ENCODE peak calls at places on chromosome 1, in seven cellular contexts. O is stomach, B is tibial nerve, H is suprapubic skin, R is heart left ventricle, N is A549, D is endothelial cell of umbilical vein. J is an unnamed sample.

GRCh38 chr1:179031284-179031683 is 5.6 kb downstream of the FAM20B start:
- DNase-seq in D (no peak), O (no peak), R (no peak), B (no peak), N (no peak), H (no peak), J (no peak)

GRCh38 chr1:43858324-43858723 is 75.3 kb upstream of the ARTN start:
- DNase-seq in D (no peak), H (no peak), O (peak), B (peak), N (no peak), R (no peak), J (peak)

GRCh38 chr1:36349839-36350238 is 26.4 kb upstream of the EVA1B start:
- DNase-seq in O (no peak), R (no peak), H (no peak), N (no peak), D (no peak), B (no peak), J (no peak)

GRCh38 chr1:168960595-168960994 is 145.9 kb upstream of the ATP1B1 start:
- DNase-seq in B (no peak), N (no peak), O (no peak), D (no peak), H (no peak), R (no peak), J (no peak)

GRCh38 chr1:51953079-51953478 is 37.4 kb downstream of the RAB3B start:
- DNase-seq in D (no peak), R (no peak), B (no peak), N (no peak), O (no peak), H (no peak), J (no peak)

GRCh38 chr1:43552813-43553212 is 22.1 kb downstream of the PTPRF start:
- DNase-seq in N (no peak), O (peak), H (no peak), R (peak), D (no peak), B (no peak), J (peak)

GRCh38 chr1:166947398-166948043 is 27.8 kb downstream of the ILDR2 start:
- DNase-seq in R (peak), D (peak), N (no peak), B (peak), O (peak), H (no peak), J (peak)

GRCh38 chr1:1122078-1122811 is 6.4 kb upstream of the C1orf159 start:
- DNase-seq in O (peak), D (peak), N (peak), R (peak), H (peak), B (peak), J (peak)

GRCh38 chr1:115797491-115797890 is 29.0 kb upstream of the CASQ2 start:
- DNase-seq in R (no peak), H (no peak), D (no peak), B (no peak), N (no peak), O (no peak), J (no peak)

GRCh38 chr1:168743001-168743400 is 14.0 kb upstream of the DPT start:
- DNase-seq in N (no peak), O (no peak), B (no peak), R (no peak), H (no peak), D (no peak), J (no peak)

GRCh38 chr1:191993549-191993948 is 164.7 kb upstream of the RGS18 start:
- DNase-seq in B (no peak), O (no peak), N (no peak), D (peak), R (no peak), H (no peak), J (no peak)

GRCh38 chr1:119861547-119861946 is 34.8 kb downstream of the ADAM30 start:
- DNase-seq in N (no peak), R (no peak), B (no peak), O (no peak), D (no peak), H (no peak), J (no peak)

GRCh38 chr1:17768651-17769241 is 13.6 kb downstream of the ACTL8 start:
- DNase-seq in O (no peak), B (no peak), H (no peak), R (no peak), N (peak), D (no peak), J (no peak)

GRCh38 chr1:18955116-18955441 is 1.4 kb downstream of the IFFO2 start:
- DNase-seq in H (no peak), N (no peak), O (no peak), R (no peak), B (no peak), D (peak), J (no peak)
- H3K27ac ChIP-seq in H (peak), N (peak), O (no peak), R (peak), B (no peak), D (peak), J (peak)

GRCh38 chr1:203281033-203281432 is 24.3 kb upstream of the BTG2 start:
- DNase-seq in N (peak), O (no peak), B (no peak), R (peak), H (no peak), D (no peak), J (no peak)

GRCh38 chr1:203281851-203282661 is 23.3 kb upstream of the BTG2 start:
- DNase-seq in R (peak), N (no peak), D (no peak), B (no peak), O (no peak), H (no peak), J (peak)

GRCh38 chr1:203284411-203285208 is 20.7 kb upstream of the BTG2 start:
- DNase-seq in R (peak), N (no peak), D (no peak), B (no peak), H (peak), O (no peak), J (peak)

GRCh38 chr1:203282720-203283542 is 22.4 kb upstream of the BTG2 start:
- DNase-seq in N (no peak), R (peak), D (no peak), B (no peak), H (peak), O (no peak), J (no peak)

DNA sequence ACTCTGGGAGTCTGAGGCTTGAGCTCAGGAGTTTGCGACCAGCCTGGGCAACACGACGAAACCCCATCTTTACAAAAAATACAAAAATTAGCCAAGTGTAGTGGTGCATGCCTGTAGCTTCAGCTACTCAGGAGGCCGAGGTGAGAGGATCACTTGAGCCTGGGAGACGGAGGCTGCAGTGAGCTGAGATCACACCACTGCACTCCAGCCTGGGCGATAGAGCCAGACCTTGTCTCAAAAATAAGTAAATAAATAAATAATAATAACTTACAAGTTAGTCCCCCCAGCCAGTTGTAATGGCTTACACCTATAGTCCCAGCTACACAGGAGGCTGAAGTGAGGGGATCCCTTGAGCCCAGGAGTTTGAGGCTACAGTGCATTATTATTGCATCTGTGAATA is 21.7 kb upstream of the BTG2 start:
- DNase-seq in O (no peak), B (no peak), H (peak), D (no peak), R (peak), N (no peak), J (no peak)
- H3K4me3 ChIP-seq in O (no peak), B (no peak), H (no peak), D (no peak), R (no peak), N (no peak), J (no peak)

GRCh38 chr1:228810385-228810784 is 75.1 kb downstream of the RHOU start:
- DNase-seq in B (no peak), D (no peak), H (no peak), R (no peak), O (no peak), N (no peak), J (no peak)

GRCh38 chr1:228813006-228813405 is 77.7 kb downstream of the RHOU start:
- DNase-seq in B (no peak), N (no peak), R (no peak), D (no peak), H (no peak), O (no peak), J (no peak)

GRCh38 chr1:228809621-228810313 is 74.5 kb downstream of the RHOU start:
- DNase-seq in B (no peak), H (no peak), R (no peak), N (no peak), D (no peak), O (no peak), J (no peak)

GRCh38 chr1:228811655-228812315 is 76.5 kb downstream of the RHOU start:
- DNase-seq in H (no peak), B (no peak), R (no peak), D (no peak), O (no peak), N (no peak), J (no peak)

GRCh38 chr1:228810855-228811654 is 75.8 kb downstream of the RHOU start:
- DNase-seq in R (no peak), H (no peak), B (no peak), D (no peak), N (no peak), O (no peak), J (no peak)
- TF ChIP-seq POLR2A in R (no peak), H (no peak), B (no peak), D (no peak), N (no peak), O (no peak), J (no peak)

GRCh38 chr1:229409616-229410369 is 24.1 kb downstream of the ACTA1 start:
- DNase-seq in H (no peak), B (no peak), D (no peak), R (peak), O (no peak), N (no peak), J (no peak)

GRCh38 chr1:229411434-229412055 is 22.3 kb downstream of the ACTA1 start:
- DNase-seq in D (no peak), O (no peak), H (no peak), N (no peak), R (no peak), B (no peak), J (no peak)

GRCh38 chr1:229410692-229411433 is 23.0 kb downstream of the ACTA1 start:
- DNase-seq in R (peak), H (no peak), N (peak), D (no peak), B (no peak), O (peak), J (peak)

GRCh38 chr1:229410370-229410691 is 23.6 kb downstream of the ACTA1 start:
- DNase-seq in B (no peak), R (no peak), D (no peak), H (no peak), N (no peak), O (no peak), J (no peak)

DNA sequence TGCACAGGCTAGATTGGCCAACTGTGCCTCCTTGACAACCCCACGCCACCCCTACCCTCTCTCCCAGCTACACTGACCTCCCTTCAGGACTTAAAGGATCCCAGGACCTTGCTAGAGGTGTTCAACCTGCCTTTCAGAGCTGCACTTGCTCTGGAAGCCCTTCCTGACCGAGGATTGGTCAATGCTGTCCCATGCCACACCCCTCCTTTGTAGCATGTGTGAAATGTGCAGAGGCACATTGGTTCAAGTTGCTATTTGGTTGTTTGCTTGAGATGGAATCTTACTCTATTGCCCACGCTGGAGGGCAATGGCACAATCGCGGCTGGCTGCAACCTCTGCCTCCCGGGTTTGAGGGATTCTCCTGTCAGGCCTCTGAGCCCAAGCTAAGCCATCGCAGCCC is 21.8 kb downstream of the ACTA1 start:
- DNase-seq in R (no peak), H (no peak), B (no peak), O (no peak), N (no peak), D (no peak), J (no peak)
- H3K27ac ChIP-seq in R (peak), H (no peak), B (no peak), O (no peak), N (no peak), D (no peak), J (no peak)

GRCh38 chr1:212689196-212689710 is 10.4 kb downstream of the BATF3 start:
- DNase-seq in N (no peak), R (no peak), H (peak), B (no peak), D (no peak), O (no peak), J (no peak)
- H3K4me3 ChIP-seq in N (no peak), R (no peak), H (no peak), B (no peak), D (no peak), O (no peak), J (no peak)

DNA sequence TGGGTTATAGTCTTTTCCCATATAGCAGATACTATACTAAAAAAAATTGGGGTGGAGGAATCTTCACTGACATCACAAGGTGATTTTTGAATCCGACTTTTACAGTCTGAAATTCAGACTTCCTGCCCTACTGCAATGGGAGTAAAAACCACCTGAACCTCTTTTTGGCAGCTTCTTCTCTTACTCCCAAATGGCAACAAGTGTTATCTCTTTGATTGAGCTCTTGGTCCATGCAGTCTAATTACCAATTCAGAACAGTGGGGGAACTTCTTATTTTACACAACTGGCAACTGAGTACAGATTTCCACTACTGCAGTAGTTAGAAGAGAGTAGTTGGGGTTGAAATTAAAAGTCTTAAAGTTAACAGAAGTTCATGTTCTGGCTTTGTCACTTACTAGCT is 62.3 kb downstream of the MACF1 start:
- DNase-seq in B (no peak), R (no peak), H (no peak), O (no peak), N (no peak), D (no peak), J (no peak)
- TF ChIP-seq POLR2A in B (no peak), R (no peak), H (no peak), O (no peak), N (no peak), D (no peak), J (no peak)

GRCh38 chr1:61171346-61171745 is 89.0 kb downstream of the NFIA start:
- DNase-seq in H (no peak), R (no peak), N (no peak), D (no peak), B (no peak), O (no peak), J (no peak)

GRCh38 chr1:61170328-61171238 is 88.2 kb downstream of the NFIA start:
- DNase-seq in B (no peak), O (no peak), R (no peak), D (peak), H (no peak), N (no peak), J (no peak)

GRCh38 chr1:61174060-61174788 is 91.9 kb downstream of the NFIA start:
- DNase-seq in B (no peak), N (no peak), R (no peak), H (no peak), O (no peak), D (no peak), J (no peak)

GRCh38 chr1:61171915-61172485 is 89.6 kb downstream of the NFIA start:
- DNase-seq in H (no peak), B (no peak), O (no peak), D (no peak), R (no peak), N (no peak), J (no peak)

GRCh38 chr1:61173118-61173517 is 90.8 kb downstream of the NFIA start:
- DNase-seq in R (peak), H (no peak), O (no peak), B (no peak), D (no peak), N (no peak), J (no peak)
- H3K27ac ChIP-seq in R (peak), H (peak), O (no peak), B (no peak), D (no peak), N (no peak), J (peak)

DNA sequence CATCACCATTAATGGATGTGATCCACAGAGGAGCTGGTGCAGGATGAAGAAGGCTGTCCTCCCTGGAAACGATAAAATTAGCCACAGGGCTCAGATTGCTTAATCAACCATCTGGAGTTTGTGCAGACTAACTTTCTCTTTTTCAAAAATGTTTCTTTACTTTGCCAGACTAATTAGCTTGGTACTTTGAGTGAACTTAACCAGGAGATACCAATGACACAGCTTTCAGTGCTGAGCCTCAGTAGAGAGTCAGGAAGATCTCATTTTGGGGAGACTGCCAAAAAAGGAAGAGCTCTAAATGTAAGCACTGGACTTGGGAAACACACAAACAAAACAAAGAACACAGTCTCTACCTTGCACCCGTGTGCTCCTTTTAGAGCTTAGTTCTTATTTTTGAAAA is 248.1 kb upstream of the DEPDC1 start:
- DNase-seq in D (no peak), H (no peak), B (no peak), R (no peak), N (no peak), O (no peak), J (no peak)
- H3K4me3 ChIP-seq in D (no peak), H (no peak), B (no peak), R (no peak), N (no peak), O (no peak), J (no peak)

DNA sequence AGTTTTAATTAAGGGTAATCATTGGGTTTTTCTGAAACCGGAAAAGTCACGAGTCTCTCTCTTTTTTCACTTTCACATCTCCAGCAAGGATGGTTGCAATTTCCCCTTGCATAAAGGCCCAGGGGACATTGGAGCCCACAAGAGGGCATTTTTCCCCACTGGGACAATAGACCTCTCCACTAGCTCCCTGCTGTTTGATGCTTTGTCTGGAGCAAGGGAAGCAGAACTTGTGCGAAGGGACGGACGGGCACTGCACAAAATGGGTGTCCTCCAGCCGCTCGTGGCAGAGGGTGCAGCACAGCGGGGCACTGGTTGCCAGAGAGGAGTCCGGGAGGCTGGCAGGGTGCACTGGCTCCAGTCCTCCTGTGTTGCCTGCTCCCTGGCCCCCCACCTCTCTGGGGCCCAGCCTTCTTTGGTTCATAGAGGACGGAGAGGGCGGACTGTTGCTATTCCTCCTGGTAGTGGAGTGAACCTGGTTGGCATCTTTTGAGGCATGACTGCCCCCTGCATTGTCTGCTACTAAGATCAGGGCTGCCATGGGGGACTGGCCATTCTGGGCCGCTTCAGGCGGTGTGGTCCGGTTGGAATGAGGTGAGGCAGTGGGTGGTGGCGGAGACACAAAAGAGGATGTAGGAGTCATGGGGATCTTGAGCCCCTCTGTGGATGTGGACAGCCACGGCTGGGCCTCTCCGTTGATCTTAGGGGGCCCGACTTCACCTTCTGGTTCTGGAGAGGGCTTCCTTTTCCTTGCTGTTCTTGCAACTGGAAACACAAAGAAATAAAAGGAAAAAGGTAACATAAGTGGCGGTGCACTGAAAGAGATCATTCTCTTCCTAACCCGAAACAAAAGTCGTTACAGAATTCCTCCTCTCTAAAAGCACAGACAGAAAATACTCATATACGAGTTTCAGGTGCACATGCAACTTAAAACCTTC is 2.6 kb downstream of the IRF2BP2 start:
- DNase-seq in B (no peak), O (peak), H (no peak), N (no peak), D (peak), R (no peak), J (no peak)
- TF ChIP-seq POLR2A in B (peak), O (no peak), H (no peak), N (no peak), D (no peak), R (no peak), J (no peak)

DNA sequence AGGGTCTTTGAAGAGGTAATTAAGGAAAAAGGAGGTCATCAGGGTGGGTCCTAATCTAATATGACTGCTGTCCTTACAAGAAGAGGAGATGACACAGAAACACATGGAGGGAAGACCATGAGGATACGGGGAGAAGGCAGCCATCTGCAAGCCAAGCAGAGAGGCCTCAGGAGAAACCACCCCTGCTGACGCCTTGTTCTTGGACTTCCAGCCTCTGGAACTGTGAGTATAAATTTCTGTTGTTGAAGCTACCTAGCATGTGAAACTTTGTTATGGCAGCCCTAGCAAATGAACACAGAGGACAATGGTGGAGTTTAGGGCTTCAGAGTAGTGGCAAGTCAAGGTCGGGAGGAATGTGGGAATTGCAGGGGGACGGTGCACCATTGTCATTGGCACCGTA is 36.7 kb upstream of the FAM89A start:
- DNase-seq in N (no peak), D (no peak), B (no peak), R (no peak), O (no peak), H (no peak), J (no peak)
- H3K27ac ChIP-seq in N (no peak), D (no peak), B (no peak), R (no peak), O (no peak), H (no peak), J (no peak)